ENCODE peak calls at places on chromosomes 16 and 17, in seven cellular contexts. R is AG10803, D is ovary, P is thoracic aorta, O is SK-N-SH, B is heart left ventricle, N is GM12878. T is an unnamed sample.
A peak's percentile ranks its signal among the peaks of the same experiment; 100 is the strongest.

GRCh38 chr17:64180089-64180488 is 50.1 kb upstream of the ERN1 start:
- DNase-seq in R (peak; percentile 52), D (no peak), P (no peak), O (no peak), B (no peak), N (no peak), T (peak; percentile 83)

GRCh38 chr16:72113616-72113945 is 19.9 kb downstream of the DHX38 start:
- DNase-seq in R (no peak), D (no peak), P (no peak), O (no peak), B (no peak), N (no peak), T (no peak)

GRCh38 chr16:74558873-74559272 is 48.0 kb downstream of the GLG1 start:
- DNase-seq in R (no peak), D (no peak), P (no peak), O (no peak), B (no peak), N (no peak), T (no peak)

GRCh38 chr17:64063766-64064224 is 43.4 kb upstream of the ICAM2 start:
- DNase-seq in R (peak; percentile 17), D (peak; percentile 57), P (no peak), O (peak; percentile 72), B (peak; percentile 45), N (no peak), T (peak; percentile 63)

GRCh38 chr17:63679214-63679613 is 20.7 kb downstream of the LIMD2 start:
- DNase-seq in R (no peak), D (no peak), P (no peak), O (no peak), B (no peak), N (no peak), T (no peak)

GRCh38 chr16:53415504-53415903 is 18.8 kb upstream of the RBL2 start:
- DNase-seq in R (no peak), D (no peak), P (no peak), O (no peak), B (no peak), N (no peak), T (no peak)

GRCh38 chr16:2715064-2715463 is 5.0 kb downstream of the PRSS27 start:
- DNase-seq in R (no peak), D (no peak), P (no peak), O (no peak), B (no peak), N (no peak), T (no peak)

GRCh38 chr16:17362191-17362590 is 108.6 kb downstream of the XYLT1 start:
- DNase-seq in R (no peak), D (no peak), P (no peak), O (no peak), B (no peak), N (no peak), T (no peak)

GRCh38 chr16:2232094-2232990 is 3.9 kb upstream of the DNASE1L2 start:
- DNase-seq in R (no peak), D (no peak), P (no peak), O (no peak), B (no peak), N (no peak), T (no peak)

GRCh38 chr16:2386990-2387389 is 42.3 kb upstream of the CCNF start:
- DNase-seq in R (no peak), D (no peak), P (no peak), O (no peak), B (no peak), N (no peak), T (peak; percentile 32)

GRCh38 chr17:42843358-42843934 is 934 bp upstream of the AOC2 start:
- DNase-seq in R (peak; percentile 73), D (no peak), P (no peak), O (peak; percentile 80), B (no peak), N (no peak), T (peak; percentile 87)

GRCh38 chr17:38870259-38871165 is 654 bp downstream of the LASP1 start:
- DNase-seq in R (peak; percentile 58), D (peak; percentile 83), P (peak; percentile 31), O (peak; percentile 83), B (peak; percentile 81), N (no peak), T (peak; percentile 62)

GRCh38 chr17:55825213-55825612 is 74.4 kb downstream of the PCTP start:
- DNase-seq in R (no peak), D (no peak), P (no peak), O (no peak), B (no peak), N (no peak), T (peak; percentile 8)

GRCh38 chr17:15441315-15441714 is 26.1 kb downstream of the CDRT4 start:
- DNase-seq in R (no peak), D (no peak), P (no peak), O (no peak), B (no peak), N (no peak), T (no peak)

GRCh38 chr16:81238296-81239011 is at the start of gene BCO1:
- DNase-seq in R (peak; percentile 47), D (no peak), P (no peak), O (no peak), B (no peak), N (no peak), T (peak; percentile 71)

GRCh38 chr17:32658470-32659418 is 172.0 kb downstream of the CDK5R1 start:
- DNase-seq in R (no peak), D (no peak), P (no peak), O (no peak), B (no peak), N (no peak), T (no peak)

GRCh38 chr16:81469710-81470481 is 25.3 kb downstream of the CMIP start:
- DNase-seq in R (no peak), D (no peak), P (no peak), O (no peak), B (no peak), N (peak; percentile 65), T (peak; percentile 60)

GRCh38 chr17:30995347-30995746 is 24.5 kb downstream of the RNF135 start:
- DNase-seq in R (no peak), D (no peak), P (no peak), O (no peak), B (no peak), N (no peak), T (peak; percentile 60)

DNA sequence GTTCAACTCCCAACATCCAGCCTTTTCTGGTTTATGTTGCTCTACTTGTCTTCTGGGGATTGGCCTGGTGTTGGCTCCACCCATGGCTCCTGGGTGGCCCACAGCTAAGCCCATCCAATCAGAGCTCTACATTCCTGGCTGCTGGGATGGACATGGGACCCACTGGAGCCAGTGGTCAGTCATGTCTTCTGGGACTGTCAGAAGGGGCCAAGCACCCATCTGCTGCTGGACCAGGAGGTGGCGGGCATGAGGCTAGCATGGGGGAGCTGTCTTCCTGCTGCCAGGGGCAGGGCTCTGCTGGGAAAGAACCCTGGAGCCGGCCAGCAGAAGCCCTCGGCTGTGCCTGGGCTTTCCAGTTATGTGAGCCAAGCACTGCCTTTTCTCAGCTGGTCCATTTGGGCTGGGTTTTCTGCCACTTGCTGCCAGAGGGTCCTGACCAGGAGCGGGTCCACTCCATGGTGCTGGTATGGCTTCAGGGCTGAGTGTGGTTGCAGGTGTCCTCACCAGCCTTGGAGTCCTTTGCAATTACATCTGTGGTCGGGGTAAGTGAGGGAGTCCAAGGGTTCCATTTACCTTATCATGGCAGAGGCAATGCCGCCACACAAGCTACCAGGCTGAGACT is 17.4 kb upstream of the ZNF469 start:
- DNase-seq in R (no peak), D (peak; percentile 22), P (no peak), O (no peak), B (peak; percentile 4), N (no peak), T (no peak)
- TF ChIP-seq CTCF in R (no peak), D (no peak), P (no peak), O (no peak), B (no peak), N (no peak), T (no peak)

DNA sequence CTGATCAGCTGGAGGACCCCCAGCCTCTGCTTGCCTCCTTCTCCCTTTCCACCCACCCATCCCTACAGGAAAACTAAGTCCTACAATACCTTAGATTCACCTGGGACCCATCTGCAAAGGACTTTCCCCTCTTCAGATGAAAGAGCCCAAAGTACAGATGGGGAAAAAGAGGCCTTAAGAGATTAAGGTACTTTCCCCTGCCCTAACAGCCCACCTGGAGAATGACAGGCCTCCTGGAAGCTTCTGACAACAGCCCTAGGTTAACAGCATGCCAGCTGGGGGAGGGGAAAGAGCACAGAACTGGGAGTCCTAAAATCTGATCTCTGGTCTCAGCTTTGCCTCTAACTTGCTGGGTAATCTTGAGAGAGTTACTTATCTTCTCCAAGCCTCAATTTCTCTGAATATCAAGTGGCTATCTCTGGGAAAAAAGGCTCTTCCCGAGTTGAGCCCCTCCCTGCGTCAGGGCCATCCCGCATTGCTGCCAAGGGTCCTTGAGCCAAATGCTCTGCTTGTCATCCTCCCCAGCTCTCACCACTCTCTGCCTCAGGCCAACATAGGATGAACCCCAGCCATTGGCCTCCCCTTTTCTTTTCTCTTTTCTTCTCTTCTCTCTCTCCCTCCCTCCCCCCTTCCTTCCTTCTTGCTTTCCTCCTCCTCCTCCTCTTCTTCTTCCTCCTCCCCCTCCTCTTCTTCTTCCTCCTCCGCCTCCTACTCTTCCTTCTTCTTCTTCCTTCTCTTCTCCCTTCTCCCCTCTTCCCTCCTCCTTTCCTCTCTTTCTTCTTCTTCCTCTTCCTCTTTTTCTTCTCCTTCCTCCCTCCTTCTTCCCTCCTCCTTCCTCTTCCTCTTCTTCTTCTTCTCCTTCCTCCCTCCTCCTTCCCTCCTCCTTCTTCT is 22.5 kb upstream of the SP6 start:
- DNase-seq in R (no peak), D (no peak), P (no peak), O (no peak), B (no peak), N (no peak), T (no peak)
- H3K4me3 ChIP-seq in R (no peak overlapping the region), D (no peak overlapping the region), P (no peak overlapping the region), O (no peak overlapping the region), B (no peak overlapping the region), N (no peak overlapping the region), T (no peak overlapping the region)

DNA sequence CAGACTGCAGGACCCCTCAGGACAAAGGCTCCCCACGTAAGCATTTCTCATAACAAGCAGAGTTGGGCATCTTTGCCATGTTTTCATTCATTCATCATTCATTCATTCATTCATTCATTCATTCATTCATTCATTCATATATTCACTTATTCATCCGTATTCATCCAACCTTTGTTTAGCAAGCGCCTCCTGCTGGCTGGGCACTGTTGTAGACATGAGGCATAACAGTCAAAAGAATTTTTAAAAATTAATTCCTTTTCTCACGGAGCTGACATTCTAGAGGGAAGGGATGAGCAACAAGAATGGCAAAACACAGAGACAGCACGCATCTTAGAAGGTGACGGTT is 351.7 kb upstream of the TNRC6C start:
- DNase-seq in R (no peak), D (no peak), P (no peak), O (no peak), B (no peak), N (no peak), T (no peak)
- TF ChIP-seq CTCF in R (peak; percentile 17), D (no peak), P (no peak), O (peak; percentile 47), B (no peak), N (peak; percentile 16), T (peak; percentile 28)

DNA sequence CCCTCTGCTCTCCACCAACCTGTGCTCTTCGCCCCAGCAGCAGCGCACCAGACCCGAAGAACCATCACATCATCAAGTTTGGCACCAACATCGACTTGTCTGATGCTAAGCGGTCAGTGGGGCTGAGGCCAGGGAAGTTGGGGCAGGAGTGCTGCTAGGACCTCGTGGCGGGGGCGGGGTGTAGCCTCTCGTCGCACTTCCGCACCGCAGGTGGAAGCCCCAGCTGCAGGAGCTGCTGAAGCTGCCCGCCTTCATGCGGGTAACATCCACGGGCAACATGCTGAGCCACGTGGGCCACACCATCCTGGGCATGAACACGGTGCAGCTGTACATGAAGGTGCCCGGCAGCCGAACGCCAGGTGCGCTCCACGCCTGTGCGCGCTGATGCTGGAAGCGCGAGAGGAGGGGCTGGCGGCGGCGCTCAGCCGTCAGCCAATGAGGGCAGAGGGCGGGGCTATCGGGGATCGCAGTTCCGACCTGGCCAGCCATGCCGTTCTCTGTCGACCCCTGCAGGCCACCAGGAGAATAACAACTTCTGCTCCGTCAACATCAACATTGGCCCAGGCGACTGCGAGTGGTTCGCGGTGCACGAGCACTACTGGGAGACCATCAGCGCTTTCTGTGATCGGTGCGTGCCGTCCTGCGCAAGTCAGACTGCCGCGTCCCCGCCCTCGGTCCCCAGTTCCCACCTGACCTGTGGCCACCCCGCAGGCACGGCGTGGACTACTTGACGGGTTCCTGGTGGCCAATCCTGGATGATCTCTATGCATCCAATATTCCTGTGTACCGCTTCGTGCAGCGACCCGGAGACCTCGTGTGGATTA is 3.2 kb upstream of the TMEM88 start:
- DNase-seq in R (peak; percentile 80), D (peak; percentile 95), P (no peak), O (peak; percentile 94), B (peak; percentile 92), N (peak; percentile 73), T (peak; percentile 91)
- H3K4me3 ChIP-seq in R (no peak overlapping the region), D (no peak overlapping the region), P (peak overlapping the region; percentile 58), O (peak overlapping the region; percentile 3), B (no peak overlapping the region), N (peak overlapping the region; percentile 41), T (peak overlapping the region; percentile 18)

T was measured in choroid plexus epithelial cell.